ENCODE peak calls at places on chromosomes 3 and 15, in four cellular contexts. H is HEK293T, X is fibroblast of the conjunctiva, P is 8988T. R is an unnamed sample.

GRCh38 chr3:17194116-17194515 is 309.4 kb downstream of the PLCL2 start:
- DNase-seq in P (no peak), X (no peak), H (no peak), R (no peak)

GRCh38 chr3:167032267-167032876 is 347.7 kb downstream of the ZBBX start:
- DNase-seq in P (no peak), X (peak), H (peak), R (peak)

GRCh38 chr3:71309342-71309741 is 274.2 kb downstream of the FOXP1 start:
- DNase-seq in X (peak), H (no peak), P (no peak), R (no peak)

GRCh38 chr15:89196994-89197393 is 24.4 kb downstream of the RLBP1 start:
- DNase-seq in P (no peak), H (no peak), X (no peak), R (no peak)

GRCh38 chr3:149004622-149005021 is 13.3 kb downstream of the GYG1 start:
- DNase-seq in X (no peak), P (no peak), H (no peak), R (no peak)

GRCh38 chr15:99435138-99435695 is 130.6 kb upstream of the MEF2A start:
- DNase-seq in P (no peak), H (no peak), X (no peak), R (peak)

GRCh38 chr3:138362536-138362935 is 14.2 kb downstream of the MRAS start:
- DNase-seq in P (no peak), X (no peak), H (no peak), R (no peak)

GRCh38 chr3:100149713-100150112 is 35.4 kb upstream of the FILIP1L start:
- DNase-seq in X (no peak), P (no peak), H (no peak), R (no peak)

GRCh38 chr3:94862703-94863102 is 799.8 kb downstream of the NSUN3 start:
- DNase-seq in P (no peak), X (no peak), H (peak), R (peak)

GRCh38 chr3:23971684-23972083 is 26.6 kb downstream of the NR1D2 start:
- DNase-seq in X (no peak), P (no peak), H (no peak), R (no peak)

GRCh38 chr3:180657094-180657493 is 22.2 kb downstream of the CCDC39 start:
- DNase-seq in X (no peak), P (no peak), H (no peak), R (no peak)

GRCh38 chr3:141071681-141072260 is 20.6 kb downstream of the SPSB4 start:
- DNase-seq in H (no peak), X (no peak), P (no peak), R (no peak)

GRCh38 chr3:49602049-49602554 is 47.8 kb downstream of the BSN start:
- DNase-seq in P (no peak), X (no peak), H (no peak), R (no peak)

GRCh38 chr3:14534379-14535191 is 5.6 kb downstream of the GRIP2 start:
- DNase-seq in X (no peak), P (no peak), H (no peak), R (no peak)

GRCh38 chr3:189099031-189099471 is 72.7 kb upstream of the TPRG1 start:
- DNase-seq in H (no peak), P (no peak), X (no peak), R (no peak)

GRCh38 chr3:43737001-43737440 is 46.3 kb downstream of the ABHD5 start:
- DNase-seq in X (no peak), H (no peak), P (no peak), R (no peak)

GRCh38 chr15:43527802-43528541 is 10.6 kb downstream of the MAP1A start:
- DNase-seq in X (no peak), P (no peak), H (no peak), R (no peak)

R was measured in HT-29.